ENCODE peak calls at places on chromosomes 5 and 9, in ten cellular contexts. Z, E, U, T, J, F, Q, B, R and A are unnamed samples.
A peak's percentile ranks its signal among the peaks of the same experiment; 100 is the strongest.

GRCh38 chr9:976805-977360 is 428 bp downstream of the DMRT3 start:
- DNase-seq in Z (no peak), E (peak; percentile 70), U (no peak), T (no peak), J (no peak), F (no peak), Q (no peak), B (peak; percentile 24), R (no peak), A (no peak)

GRCh38 chr9:119026120-119026519 is 343.1 kb downstream of the BRINP1 start:
- DNase-seq in Z (no peak), E (no peak), U (peak; percentile 61), T (no peak), J (peak; percentile 32), F (no peak), Q (no peak), B (peak; percentile 9), R (peak; percentile 10), A (no peak)

GRCh38 chr9:123739902-123740301 is 190.0 kb downstream of the DENND1A start:
- DNase-seq in Z (no peak), E (no peak), U (no peak), T (no peak), J (no peak), F (no peak), Q (no peak), B (no peak), R (no peak), A (no peak)

GRCh38 chr9:134230942-134231325 is 66.6 kb upstream of the RNU6ATAC start:
- DNase-seq in Z (no peak), E (no peak), U (no peak), T (no peak), J (no peak), F (no peak), Q (no peak), B (no peak), R (no peak), A (no peak)

GRCh38 chr9:121954477-121955175 is 138.5 kb downstream of the TTLL11 start:
- DNase-seq in Z (no peak), E (no peak), U (peak; percentile 38), T (no peak), J (no peak), F (no peak), Q (no peak), B (no peak), R (peak; percentile 92), A (no peak)

GRCh38 chr9:129552064-129552463 is 68.8 kb downstream of the C9orf50 start:
- DNase-seq in Z (no peak), E (no peak), U (no peak), T (no peak), J (no peak), F (no peak), Q (no peak), B (no peak), R (peak; percentile 54), A (no peak)

GRCh38 chr5:15459200-15459599 is 40.8 kb upstream of the FBXL7 start:
- DNase-seq in Z (no peak), E (no peak), U (no peak), T (no peak), J (no peak), F (no peak), Q (no peak), B (no peak), R (no peak), A (no peak)

GRCh38 chr9:134666801-134667200 is 25.2 kb downstream of the COL5A1 start:
- DNase-seq in Z (no peak), E (no peak), U (no peak), T (no peak), J (no peak), F (no peak), Q (no peak), B (peak; percentile 61), R (no peak), A (no peak)

GRCh38 chr9:129419382-129419899 is 201.5 kb downstream of the C9orf50 start:
- DNase-seq in Z (no peak), E (no peak), U (no peak), T (no peak), J (no peak), F (no peak), Q (no peak), B (no peak), R (no peak), A (no peak)

GRCh38 chr9:5500441-5501235 is 9.7 kb upstream of the PDCD1LG2 start:
- DNase-seq in Z (no peak), E (no peak), U (no peak), T (no peak), J (no peak), F (no peak), Q (no peak), B (peak; percentile 20), R (peak; percentile 81), A (no peak)

GRCh38 chr5:154444559-154445421 is 1.0 kb upstream of the SAP30L start:
- DNase-seq in Z (peak; percentile 1), E (peak; percentile 51), U (no peak), T (peak; percentile 16), J (no peak), F (peak; percentile 15), Q (no peak), B (peak; percentile 21), R (no peak), A (no peak)

GRCh38 chr9:69809304-69809863 is 11.2 kb upstream of the CFAP95 start:
- DNase-seq in Z (no peak), E (peak; percentile 52), U (no peak), T (peak; percentile 16), J (no peak), F (no peak), Q (no peak), B (peak; percentile 17), R (peak; percentile 43), A (no peak)

GRCh38 chr9:122347348-122348287 is 23.2 kb upstream of the PTGS1 start:
- DNase-seq in Z (no peak), E (no peak), U (no peak), T (peak; percentile 23), J (no peak), F (no peak), Q (no peak), B (peak; percentile 50), R (peak; percentile 44), A (no peak)

GRCh38 chr5:126477681-126478117 is 54.5 kb downstream of the GRAMD2B start:
- DNase-seq in Z (no peak), E (no peak), U (peak; percentile 52), T (no peak), J (no peak), F (no peak), Q (no peak), B (no peak), R (no peak), A (no peak)

GRCh38 chr5:171813813-171814212 is 28.2 kb downstream of the SMIM23 start:
- DNase-seq in Z (no peak), E (no peak), U (no peak), T (no peak), J (no peak), F (no peak), Q (no peak), B (no peak), R (no peak), A (no peak)

GRCh38 chr9:73577867-73578266 is 426.2 kb downstream of the ANXA1 start:
- DNase-seq in Z (no peak), E (no peak), U (no peak), T (no peak), J (no peak), F (no peak), Q (no peak), B (peak; percentile 12), R (peak; percentile 88), A (no peak)

GRCh38 chr9:88835772-88836171 is 155.5 kb upstream of the S1PR3 start:
- DNase-seq in Z (no peak), E (no peak), U (no peak), T (no peak), J (no peak), F (no peak), Q (no peak), B (no peak), R (no peak), A (no peak)

GRCh38 chr9:97572196-97572891 is 60.8 kb downstream of the TSTD2 start:
- DNase-seq in Z (no peak), E (no peak), U (no peak), T (no peak), J (no peak), F (no peak), Q (no peak), B (no peak), R (no peak), A (no peak)

GRCh38 chr9:127926961-127927456 is 3.6 kb downstream of the PIP5KL1 start:
- DNase-seq in Z (no peak), E (no peak), U (no peak), T (no peak), J (no peak), F (no peak), Q (no peak), B (peak; percentile 49), R (no peak), A (no peak)

GRCh38 chr5:134543820-134544692 is 18.6 kb downstream of the JADE2 start:
- DNase-seq in Z (no peak), E (no peak), U (no peak), T (peak; percentile 37), J (no peak), F (peak; percentile 56), Q (no peak), B (no peak), R (no peak), A (no peak)

GRCh38 chr5:95718738-95719137 is 12.4 kb upstream of the RHOBTB3 start:
- DNase-seq in Z (no peak), E (no peak), U (no peak), T (no peak), J (no peak), F (no peak), Q (no peak), B (no peak), R (no peak), A (no peak)

GRCh38 chr5:142930395-142930794 is 160.2 kb downstream of the ARHGAP26 start:
- DNase-seq in Z (no peak), E (no peak), U (no peak), T (no peak), J (no peak), F (no peak), Q (no peak), B (no peak), R (no peak), A (no peak)

GRCh38 chr5:189486-189885 is 1.8 kb upstream of the LRRC14B start:
- DNase-seq in Z (no peak), E (no peak), U (no peak), T (no peak), J (no peak), F (no peak), Q (no peak), B (no peak), R (no peak), A (no peak)